ENCODE peak calls at places on chromosomes 12 and 14, in eight cellular contexts. A is hepatic stellate cell; E is NCI-H1694; F is astrocyte of the cerebellum; H is stimulated activated CD8-positive, alpha-beta memory T cell treated with anti-CD3 and anti-CD28 coated beads, Interleukin-4, amount 100 ng/mL, for 1 hour; Y is CD8-positive, alpha-beta T cell; D is NCI-H82; W is suprapubic skin. X is an unnamed sample.

GRCh38 chr12:49108958-49109404 is 1.7 kb downstream of the LMBR1L start:
- DNase-seq in A (peak), E (no peak), F (no peak), H (no peak), Y (no peak), D (peak), W (no peak), X (no peak)

GRCh38 chr14:81211844-81212243 is 8.9 kb downstream of the GTF2A1 start:
- DNase-seq in A (peak), E (peak), F (no peak), H (no peak), Y (no peak), D (peak), W (no peak), X (no peak)

GRCh38 chr12:94762259-94762942 is 112.0 kb upstream of the TMCC3 start:
- DNase-seq in A (no peak), E (no peak), F (no peak), H (no peak), Y (no peak), D (no peak), W (no peak), X (no peak)

GRCh38 chr12:128814411-128815261 is 9.1 kb downstream of the SLC15A4 start:
- DNase-seq in A (no peak), E (no peak), F (no peak), H (no peak), Y (no peak), D (no peak), W (no peak), X (no peak)

GRCh38 chr14:76112889-76113611 is 38.7 kb upstream of the GPATCH2L start:
- DNase-seq in A (no peak), E (no peak), F (no peak), H (no peak), Y (no peak), D (no peak), W (no peak), X (no peak)

GRCh38 chr12:3606101-3606500 is 115.1 kb downstream of the PRMT8 start:
- DNase-seq in A (no peak), E (no peak), F (no peak), H (no peak), Y (no peak), D (no peak), W (no peak), X (no peak)

GRCh38 chr12:57243521-57244305 is 7.3 kb downstream of the STAC3 start:
- DNase-seq in A (peak), E (peak), F (peak), H (peak), Y (peak), D (peak), W (no peak), X (peak)

GRCh38 chr12:102956738-102957338 is 636 bp upstream of the ASCL1 start:
- DNase-seq in A (no peak), E (no peak), F (no peak), H (no peak), Y (no peak), D (no peak), W (no peak), X (no peak)

GRCh38 chr12:24172773-24173447 is 223.4 kb upstream of the SOX5 start:
- DNase-seq in A (no peak), E (no peak), F (no peak), H (no peak), Y (no peak), D (no peak), W (no peak), X (no peak)

GRCh38 chr12:45667761-45668160 is 61.7 kb upstream of the ARID2 start:
- DNase-seq in A (no peak), E (no peak), F (no peak), H (no peak), Y (no peak), D (no peak), W (no peak), X (no peak)

GRCh38 chr14:37721976-37722659 is 126.7 kb downstream of the TTC6 start:
- DNase-seq in A (no peak), E (no peak), F (no peak), H (no peak), Y (no peak), D (no peak), W (no peak), X (no peak)

GRCh38 chr14:104800600-104801283 is at the start of gene ZBTB42:
- DNase-seq in A (peak), E (peak), F (no peak), H (peak), Y (peak), D (peak), W (no peak), X (no peak)

GRCh38 chr14:99684356-99684952 is 356 bp downstream of the CYP46A1 start:
- DNase-seq in A (no peak), E (peak), F (no peak), H (no peak), Y (no peak), D (peak), W (peak), X (no peak)

GRCh38 chr12:42587564-42588307 is 1.8 kb downstream of the PRICKLE1 start:
- DNase-seq in A (no peak), E (no peak), F (no peak), H (no peak), Y (no peak), D (peak), W (no peak), X (no peak)

GRCh38 chr12:50732591-50732990 is 31.3 kb upstream of the ATF1 start:
- DNase-seq in A (peak), E (no peak), F (peak), H (no peak), Y (no peak), D (no peak), W (no peak), X (no peak)

GRCh38 chr14:35051796-35052195 is 5.7 kb downstream of the FAM177A1 start:
- DNase-seq in A (no peak), E (no peak), F (peak), H (no peak), Y (no peak), D (no peak), W (no peak), X (no peak)

GRCh38 chr14:56554301-56554700 is 25.3 kb upstream of the TMEM260 start:
- DNase-seq in A (no peak), E (no peak), F (no peak), H (no peak), Y (no peak), D (no peak), W (no peak), X (no peak)

GRCh38 chr12:57063991-57064725 is 14.2 kb upstream of the MYO1A start:
- DNase-seq in A (no peak), E (no peak), F (no peak), H (no peak), Y (no peak), D (no peak), W (no peak), X (no peak)

GRCh38 chr14:99475660-99476059 is 5.0 kb downstream of the SETD3 start:
- DNase-seq in A (no peak), E (no peak), F (no peak), H (no peak), Y (no peak), D (no peak), W (no peak), X (no peak)

GRCh38 chr12:16385779-16386646 is 38.6 kb downstream of the MGST1 start:
- DNase-seq in A (peak), E (peak), F (peak), H (no peak), Y (no peak), D (peak), W (no peak), X (peak)

GRCh38 chr12:50642035-50642451 is 121.9 kb upstream of the ATF1 start:
- DNase-seq in A (no peak), E (no peak), F (peak), H (no peak), Y (no peak), D (no peak), W (no peak), X (no peak)

GRCh38 chr12:121274036-121274763 is 22.3 kb downstream of the CAMKK2 start:
- DNase-seq in A (no peak), E (no peak), F (no peak), H (no peak), Y (no peak), D (no peak), W (no peak), X (no peak)

GRCh38 chr14:101351146-101351545 is 210.1 kb upstream of the DIO3 start:
- DNase-seq in A (no peak), E (no peak), F (no peak), H (no peak), Y (no peak), D (no peak), W (peak), X (no peak)

GRCh38 chr14:87332001-87332400 is 661.0 kb downstream of the GALC start:
- DNase-seq in A (no peak), E (no peak), F (peak), H (no peak), Y (no peak), D (no peak), W (no peak), X (no peak)

X was measured in NCI-H1048.